ENCODE peak calls at places on chromosomes 12 and 14, in eight cellular contexts. Z, N, C, U, Y, D, P and F are unnamed samples.

GRCh38 chr12:75585309-75585708 is 73.9 kb upstream of the KRR1 start:
- DNase-seq in U (peak), P (no peak), D (peak), C (peak), N (no peak), Y (no peak), Z (no peak), F (no peak)

GRCh38 chr12:1855241-1855640 is 34.9 kb downstream of the LRTM2 start:
- DNase-seq in P (no peak), Z (no peak), D (no peak), N (no peak), U (peak), Y (no peak), C (no peak), F (no peak)

GRCh38 chr14:53542692-53543091 is 389.6 kb upstream of the DDHD1 start:
- DNase-seq in U (peak), P (no peak), Z (no peak), Y (no peak), N (peak), D (peak), C (no peak), F (no peak)

GRCh38 chr12:52139579-52140062 is 52.2 kb downstream of the KRT80 start:
- DNase-seq in Y (peak), P (peak), C (peak), N (peak), Z (peak), U (peak), D (no peak), F (no peak)

GRCh38 chr12:132455565-132455964 is 34.4 kb upstream of the FBRSL1 start:
- DNase-seq in C (no peak), U (no peak), P (no peak), N (no peak), Y (no peak), D (no peak), Z (no peak), F (no peak)

GRCh38 chr12:122096591-122097149 is 18.1 kb downstream of the MLXIP start:
- DNase-seq in Y (no peak), N (no peak), C (peak), P (no peak), U (no peak), D (no peak), Z (no peak), F (no peak)

GRCh38 chr14:28142400-28143015 is 624.1 kb upstream of the FOXG1 start:
- DNase-seq in Y (no peak), C (peak), N (no peak), D (no peak), P (no peak), U (peak), Z (peak), F (no peak)

GRCh38 chr14:73660511-73660910 is 15.7 kb downstream of the DNAL1 start:
- DNase-seq in C (no peak), U (no peak), P (no peak), Y (no peak), Z (no peak), D (no peak), N (no peak), F (no peak)

GRCh38 chr14:100048786-100049185 is 16.4 kb upstream of the EVL start:
- DNase-seq in N (no peak), D (no peak), Y (no peak), Z (no peak), C (no peak), P (no peak), U (no peak), F (no peak)

GRCh38 chr12:45598761-45599160 is 130.7 kb upstream of the ARID2 start:
- DNase-seq in D (peak), C (no peak), Y (no peak), U (peak), N (no peak), P (no peak), Z (no peak), F (no peak)

GRCh38 chr12:10018390-10018789 is 8.0 kb downstream of the CLEC12B start:
- DNase-seq in U (no peak), C (no peak), P (no peak), Z (no peak), Y (no peak), N (no peak), D (no peak), F (no peak)

GRCh38 chr12:5124401-5124800 is 80.7 kb downstream of the KCNA5 start:
- DNase-seq in Z (no peak), Y (no peak), P (no peak), D (no peak), U (no peak), C (no peak), N (peak), F (no peak)

GRCh38 chr12:13095266-13095995 is 8.0 kb downstream of the GSG1 start:
- DNase-seq in Y (no peak), Z (no peak), N (no peak), C (no peak), P (no peak), D (no peak), U (no peak), F (no peak)

GRCh38 chr14:30053103-30053502 is 125.5 kb upstream of the PRKD1 start:
- DNase-seq in N (no peak), Y (no peak), U (no peak), C (no peak), Z (no peak), P (no peak), D (no peak), F (no peak)

GRCh38 chr12:67625004-67625403 is 23.5 kb upstream of the DYRK2 start:
- DNase-seq in Y (no peak), C (no peak), U (no peak), P (no peak), D (no peak), N (no peak), Z (no peak), F (no peak)

GRCh38 chr12:104604070-104604994 is 147.6 kb downstream of the CHST11 start:
- DNase-seq in N (no peak), Y (no peak), Z (no peak), D (peak), C (peak), U (peak), P (peak), F (peak)

GRCh38 chr12:102406033-102406584 is 74.3 kb downstream of the IGF1 start:
- DNase-seq in U (peak), Y (no peak), N (peak), D (no peak), C (peak), P (no peak), Z (peak), F (no peak)